ENCODE peak calls at places on chromosomes 2 and 18, in four cellular contexts. X is HCT116, B is HepG2, K is A549. Q is an unnamed sample.

GRCh38 chr2:164937864-164938401 is 17.4 kb downstream of the SLC38A11 start:
- ATAC-seq in X (no peak), B (peak), K (peak), Q (no peak)

GRCh38 chr2:96876036-96876810 is 6.3 kb upstream of the SEMA4C start:
- ATAC-seq in K (peak), B (peak), X (peak), Q (no peak)

GRCh38 chr18:78790960-78791359 is 188.7 kb upstream of the SALL3 start:
- ATAC-seq in K (no peak), B (no peak), X (no peak), Q (no peak)

GRCh38 chr2:16687949-16688348 is 22.3 kb upstream of the CYRIA start:
- ATAC-seq in X (no peak), K (no peak), B (no peak), Q (no peak)

GRCh38 chr2:197310271-197310939 is at the start of gene ANKRD44:
- ATAC-seq in X (peak), B (peak), K (peak), Q (peak)

GRCh38 chr18:74479486-74480148 is 16.5 kb upstream of the CNDP2 start:
- ATAC-seq in X (no peak), K (no peak), B (no peak), Q (no peak)

GRCh38 chr2:197869501-197870111 is 65.2 kb downstream of the PLCL1 start:
- ATAC-seq in K (no peak), B (no peak), X (no peak), Q (no peak)

GRCh38 chr2:104901037-104901851 is 47.3 kb downstream of the POU3F3 start:
- ATAC-seq in X (no peak), B (no peak), K (no peak), Q (no peak)

GRCh38 chr2:95685513-95685912 is 93.7 kb downstream of the TRIM43 start:
- ATAC-seq in B (no peak), X (no peak), K (no peak), Q (no peak)

GRCh38 chr18:70195014-70195614 is 10.4 kb downstream of the RTTN start:
- ATAC-seq in X (no peak), B (no peak), K (no peak), Q (no peak)

GRCh38 chr2:232925153-232925768 is 55.2 kb downstream of the SNORC start:
- ATAC-seq in B (no peak), X (peak), K (no peak), Q (no peak)

GRCh38 chr2:39289609-39290008 is 45.8 kb upstream of the CDKL4 start:
- ATAC-seq in B (no peak), K (no peak), X (no peak), Q (no peak)

GRCh38 chr2:151614606-151615306 is 119.5 kb downstream of the NEB start:
- ATAC-seq in X (no peak), B (no peak), K (no peak), Q (no peak)

GRCh38 chr2:28796620-28797019 is 14.0 kb upstream of the SPDYA start:
- ATAC-seq in K (no peak), X (no peak), B (no peak), Q (no peak)

GRCh38 chr2:85401844-85402243 is 8.3 kb downstream of the CAPG start:
- ATAC-seq in X (no peak), B (peak), K (peak), Q (no peak)

GRCh38 chr2:42092084-42092996 is 44.5 kb downstream of the PKDCC start:
- ATAC-seq in B (peak), X (no peak), K (peak), Q (no peak)

GRCh38 chr2:203582468-203582867 is 47.4 kb upstream of the RAPH1 start:
- ATAC-seq in K (peak), B (no peak), X (no peak), Q (no peak)

GRCh38 chr18:9860682-9861081 is 25.1 kb upstream of the TXNDC2 start:
- ATAC-seq in K (no peak), X (no peak), B (no peak), Q (no peak)

GRCh38 chr2:72915076-72915906 is 2.0 kb upstream of the EMX1 start:
- ATAC-seq in B (no peak), X (no peak), K (no peak), Q (no peak)

GRCh38 chr2:159846564-159846963 is 48.6 kb upstream of the CD302 start:
- ATAC-seq in K (no peak), X (no peak), B (no peak), Q (no peak)

GRCh38 chr2:97713296-97714083 is at the start of gene ZAP70:
- ATAC-seq in B (peak), K (no peak), X (no peak), Q (no peak)

GRCh38 chr18:57973889-57974288 is 70.1 kb upstream of the NEDD4L start:
- ATAC-seq in X (no peak), B (no peak), K (no peak), Q (no peak)

GRCh38 chr2:178530625-178531142 is 50.4 kb downstream of the PLEKHA3 start:
- ATAC-seq in B (no peak), K (no peak), X (no peak), Q (no peak)

GRCh38 chr2:46780801-46781445 is 134.7 kb downstream of the MCFD2 start:
- ATAC-seq in B (peak), X (peak), K (peak), Q (peak)

GRCh38 chr18:9787716-9788115 is 79.6 kb downstream of the RAB31 start:
- ATAC-seq in B (no peak), K (no peak), X (no peak), Q (no peak)

GRCh38 chr2:47069628-47070154 is 85.4 kb downstream of the STPG4 start:
- ATAC-seq in B (peak), K (peak), X (peak), Q (peak)

GRCh38 chr18:5093902-5094301 is 103.2 kb downstream of the AKAIN1 start:
- ATAC-seq in X (no peak), K (no peak), B (no peak), Q (no peak)

GRCh38 chr18:13266208-13267100 is 47.9 kb downstream of the LDLRAD4 start:
- ATAC-seq in K (no peak), B (no peak), X (no peak), Q (peak)

DNA sequence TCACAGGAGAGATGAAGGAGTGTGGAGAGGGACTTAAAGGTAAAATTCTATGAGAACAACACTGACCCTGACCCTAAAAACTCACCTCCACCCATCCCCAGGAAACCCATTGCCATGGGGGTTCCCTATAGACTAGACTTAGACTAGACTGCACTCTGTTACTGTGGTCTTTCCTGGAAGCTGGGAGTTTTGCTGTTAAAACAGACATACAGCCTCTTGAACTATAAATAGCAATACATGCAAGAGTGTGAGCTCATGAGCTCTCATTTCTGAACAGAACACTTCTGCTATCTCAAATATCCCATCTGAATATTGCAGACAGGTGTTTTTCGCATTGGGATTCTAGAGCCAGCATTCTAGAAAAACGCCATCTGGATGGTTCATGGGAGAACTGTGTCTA is 51.8 kb downstream of the SLC14A2 start:
- ATAC-seq in K (no peak), X (no peak), B (no peak), Q (no peak)
- TF ChIP-seq POLR2A in K (no peak), X (no peak), B (no peak), Q (no peak)

DNA sequence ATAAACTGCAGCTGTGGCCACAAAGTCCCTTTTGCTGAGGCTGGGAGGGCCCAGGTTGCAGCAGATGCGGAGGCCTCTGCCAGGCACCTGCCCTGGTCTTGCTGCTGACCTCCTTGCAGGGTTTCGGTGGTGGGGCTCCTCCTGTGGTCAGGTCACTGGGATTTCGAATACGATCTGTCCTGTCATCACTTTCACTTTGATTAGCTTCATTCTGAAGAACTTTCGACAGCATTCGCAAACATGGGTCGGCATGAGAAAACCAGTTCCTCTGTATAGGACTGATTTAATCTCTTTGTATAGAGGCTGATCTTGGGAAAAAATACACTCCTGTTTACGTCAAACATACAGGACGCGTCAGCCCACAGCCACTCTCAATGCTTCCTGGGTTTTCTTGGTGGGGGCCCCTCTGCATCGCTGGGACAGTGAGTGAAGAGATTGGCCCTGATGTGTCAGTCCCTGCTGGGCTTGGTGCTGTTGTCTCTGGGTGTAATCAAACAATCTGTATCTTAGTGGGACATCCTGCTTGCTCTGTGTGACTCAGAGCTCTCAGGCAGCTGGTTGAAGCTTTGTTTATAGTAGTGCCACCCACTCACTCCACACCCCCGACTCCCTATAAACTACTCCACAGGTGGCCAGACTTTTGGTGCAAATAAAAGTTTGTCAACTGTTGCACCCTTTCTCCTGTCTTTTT is 209.4 kb upstream of the CXCR4 start:
- ATAC-seq in X (peak), B (peak), K (peak), Q (peak)
- TF ChIP-seq POLR2A in X (no peak), B (no peak), K (no peak), Q (no peak)

DNA sequence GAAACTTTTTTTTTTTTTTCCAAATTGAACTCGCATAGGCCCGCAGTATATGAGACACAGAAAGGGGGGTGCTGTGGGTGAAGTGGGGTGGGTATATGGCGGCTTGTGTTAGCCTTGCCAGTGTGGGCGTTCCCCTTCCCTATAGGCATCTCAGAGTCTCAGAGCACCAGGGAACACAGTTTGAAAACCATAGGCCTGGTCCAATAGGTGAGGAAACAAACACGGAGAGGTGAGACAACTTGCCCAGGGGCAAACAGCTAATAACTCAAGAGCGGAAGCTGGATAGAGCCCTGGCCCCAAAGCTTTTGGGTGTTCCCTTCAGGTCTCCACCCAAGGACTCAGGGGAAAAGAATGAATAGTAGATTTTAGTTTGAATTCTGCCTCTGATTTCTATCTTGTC is 7.8 kb downstream of the LIPG start:
- ATAC-seq in B (no peak), X (no peak), K (no peak), Q (no peak)
- TF ChIP-seq POLR2A in B (no peak), X (no peak), K (no peak), Q (no peak)

GRCh38 chr2:60505861-60506260 is 47.6 kb downstream of the BCL11A start:
- ATAC-seq in B (no peak), X (no peak), K (no peak), Q (no peak)
- TF ChIP-seq POLR2A in B (no peak), X (no peak), K (no peak), Q (no peak)

GRCh38 chr18:3604260-3604625 is 154.3 kb downstream of the TGIF1 start:
- ATAC-seq in X (no peak), B (no peak), K (no peak), Q (no peak)
- TF ChIP-seq POLR2A in X (peak), B (no peak), K (no peak), Q (no peak)

GRCh38 chr2:207066784-207067460 is 98.8 kb downstream of the KLF7 start:
- ATAC-seq in B (no peak), K (no peak), X (no peak), Q (no peak)
- TF ChIP-seq POLR2A in B (no peak), K (no peak), X (no peak), Q (no peak)

Q was measured in gastroesophageal sphincter.